ENCODE peak calls at places on chromosomes 7 and 10, in four cellular contexts. One of them, this sample, is unnamed.

GRCh38 chr7:92763636-92764423 is 72.5 kb downstream of the CDK6 start:
- DNase-seq in stimulated activated CD8-positive, alpha-beta memory T cell treated with anti-CD3 and anti-CD28 coated beads, Interleukin-15, amount 100 ng/mL, for 24 hours: no peak
- DNase-seq in activated CD8-positive, alpha-beta memory T cell treated with anti-CD3 and anti-CD28 coated beads for 24 hours: no peak
- DNase-seq in cerebellar cortex: no peak
- DNase-seq in this sample: no peak

GRCh38 chr7:129163875-129164544 is 19.5 kb downstream of the TSPAN33 start:
- DNase-seq in stimulated activated CD8-positive, alpha-beta memory T cell treated with anti-CD3 and anti-CD28 coated beads, Interleukin-15, amount 100 ng/mL, for 24 hours: no peak
- DNase-seq in activated CD8-positive, alpha-beta memory T cell treated with anti-CD3 and anti-CD28 coated beads for 24 hours: no peak
- DNase-seq in cerebellar cortex: peak; percentile 74
- DNase-seq in this sample: no peak

GRCh38 chr7:22597845-22598244 is 97.9 kb upstream of the STEAP1B start:
- DNase-seq in stimulated activated CD8-positive, alpha-beta memory T cell treated with anti-CD3 and anti-CD28 coated beads, Interleukin-15, amount 100 ng/mL, for 24 hours: no peak
- DNase-seq in activated CD8-positive, alpha-beta memory T cell treated with anti-CD3 and anti-CD28 coated beads for 24 hours: no peak
- DNase-seq in cerebellar cortex: no peak
- DNase-seq in this sample: no peak

GRCh38 chr7:115680921-115681320 is 349.6 kb downstream of the TFEC start:
- DNase-seq in stimulated activated CD8-positive, alpha-beta memory T cell treated with anti-CD3 and anti-CD28 coated beads, Interleukin-15, amount 100 ng/mL, for 24 hours: no peak
- DNase-seq in activated CD8-positive, alpha-beta memory T cell treated with anti-CD3 and anti-CD28 coated beads for 24 hours: no peak
- DNase-seq in cerebellar cortex: no peak
- DNase-seq in this sample: no peak

GRCh38 chr7:36474283-36475010 is 84.8 kb downstream of the ANLN start:
- DNase-seq in stimulated activated CD8-positive, alpha-beta memory T cell treated with anti-CD3 and anti-CD28 coated beads, Interleukin-15, amount 100 ng/mL, for 24 hours: no peak
- DNase-seq in activated CD8-positive, alpha-beta memory T cell treated with anti-CD3 and anti-CD28 coated beads for 24 hours: no peak
- DNase-seq in cerebellar cortex: no peak
- DNase-seq in this sample: no peak

GRCh38 chr10:88195841-88196240 is 332.4 kb downstream of the PTEN start:
- DNase-seq in stimulated activated CD8-positive, alpha-beta memory T cell treated with anti-CD3 and anti-CD28 coated beads, Interleukin-15, amount 100 ng/mL, for 24 hours: no peak
- DNase-seq in activated CD8-positive, alpha-beta memory T cell treated with anti-CD3 and anti-CD28 coated beads for 24 hours: no peak
- DNase-seq in cerebellar cortex: no peak
- DNase-seq in this sample: no peak

GRCh38 chr10:120414946-120415345 is 42.1 kb upstream of the PLPP4 start:
- DNase-seq in stimulated activated CD8-positive, alpha-beta memory T cell treated with anti-CD3 and anti-CD28 coated beads, Interleukin-15, amount 100 ng/mL, for 24 hours: no peak
- DNase-seq in activated CD8-positive, alpha-beta memory T cell treated with anti-CD3 and anti-CD28 coated beads for 24 hours: no peak
- DNase-seq in cerebellar cortex: no peak
- DNase-seq in this sample: no peak

GRCh38 chr10:1376384-1376945 is 320.3 kb downstream of the WDR37 start:
- DNase-seq in stimulated activated CD8-positive, alpha-beta memory T cell treated with anti-CD3 and anti-CD28 coated beads, Interleukin-15, amount 100 ng/mL, for 24 hours: no peak
- DNase-seq in activated CD8-positive, alpha-beta memory T cell treated with anti-CD3 and anti-CD28 coated beads for 24 hours: peak; percentile 17
- DNase-seq in cerebellar cortex: no peak
- DNase-seq in this sample: no peak

GRCh38 chr7:47819054-47819920 is 129.0 kb downstream of the PKD1L1 start:
- DNase-seq in stimulated activated CD8-positive, alpha-beta memory T cell treated with anti-CD3 and anti-CD28 coated beads, Interleukin-15, amount 100 ng/mL, for 24 hours: no peak
- DNase-seq in activated CD8-positive, alpha-beta memory T cell treated with anti-CD3 and anti-CD28 coated beads for 24 hours: peak; percentile 66
- DNase-seq in cerebellar cortex: peak; percentile 82
- DNase-seq in this sample: no peak

GRCh38 chr7:30726296-30727006 is 25.5 kb upstream of the INMT start:
- DNase-seq in stimulated activated CD8-positive, alpha-beta memory T cell treated with anti-CD3 and anti-CD28 coated beads, Interleukin-15, amount 100 ng/mL, for 24 hours: no peak
- DNase-seq in activated CD8-positive, alpha-beta memory T cell treated with anti-CD3 and anti-CD28 coated beads for 24 hours: peak; percentile 64
- DNase-seq in cerebellar cortex: no peak
- DNase-seq in this sample: no peak

GRCh38 chr7:92831716-92832622 is 4.4 kb downstream of the CDK6 start:
- DNase-seq in stimulated activated CD8-positive, alpha-beta memory T cell treated with anti-CD3 and anti-CD28 coated beads, Interleukin-15, amount 100 ng/mL, for 24 hours: no peak
- DNase-seq in activated CD8-positive, alpha-beta memory T cell treated with anti-CD3 and anti-CD28 coated beads for 24 hours: no peak
- DNase-seq in cerebellar cortex: peak; percentile 14
- DNase-seq in this sample: no peak

GRCh38 chr10:101140084-101140949 is 9.2 kb downstream of the TLX1 start:
- DNase-seq in stimulated activated CD8-positive, alpha-beta memory T cell treated with anti-CD3 and anti-CD28 coated beads, Interleukin-15, amount 100 ng/mL, for 24 hours: no peak
- DNase-seq in activated CD8-positive, alpha-beta memory T cell treated with anti-CD3 and anti-CD28 coated beads for 24 hours: no peak
- DNase-seq in cerebellar cortex: no peak
- DNase-seq in this sample: no peak

GRCh38 chr10:72625276-72625607 is 637 bp downstream of the MICU1 start:
- DNase-seq in stimulated activated CD8-positive, alpha-beta memory T cell treated with anti-CD3 and anti-CD28 coated beads, Interleukin-15, amount 100 ng/mL, for 24 hours: no peak
- DNase-seq in activated CD8-positive, alpha-beta memory T cell treated with anti-CD3 and anti-CD28 coated beads for 24 hours: no peak
- DNase-seq in cerebellar cortex: no peak
- DNase-seq in this sample: no peak

GRCh38 chr7:34657632-34658268 is at the start of gene NPSR1:
- DNase-seq in stimulated activated CD8-positive, alpha-beta memory T cell treated with anti-CD3 and anti-CD28 coated beads, Interleukin-15, amount 100 ng/mL, for 24 hours: no peak
- DNase-seq in activated CD8-positive, alpha-beta memory T cell treated with anti-CD3 and anti-CD28 coated beads for 24 hours: no peak
- DNase-seq in cerebellar cortex: no peak
- DNase-seq in this sample: no peak

GRCh38 chr10:71089162-71089561 is 123.2 kb upstream of the UNC5B start:
- DNase-seq in stimulated activated CD8-positive, alpha-beta memory T cell treated with anti-CD3 and anti-CD28 coated beads, Interleukin-15, amount 100 ng/mL, for 24 hours: no peak
- DNase-seq in activated CD8-positive, alpha-beta memory T cell treated with anti-CD3 and anti-CD28 coated beads for 24 hours: peak; percentile 30
- DNase-seq in cerebellar cortex: no peak
- DNase-seq in this sample: peak; percentile 43

GRCh38 chr10:96587255-96588059 is 645 bp upstream of the TM9SF3 start:
- DNase-seq in stimulated activated CD8-positive, alpha-beta memory T cell treated with anti-CD3 and anti-CD28 coated beads, Interleukin-15, amount 100 ng/mL, for 24 hours: no peak
- DNase-seq in activated CD8-positive, alpha-beta memory T cell treated with anti-CD3 and anti-CD28 coated beads for 24 hours: no peak
- DNase-seq in cerebellar cortex: peak; percentile 69
- DNase-seq in this sample: no peak

GRCh38 chr10:23459323-23459939 is 20.6 kb downstream of the OTUD1 start:
- DNase-seq in stimulated activated CD8-positive, alpha-beta memory T cell treated with anti-CD3 and anti-CD28 coated beads, Interleukin-15, amount 100 ng/mL, for 24 hours: no peak
- DNase-seq in activated CD8-positive, alpha-beta memory T cell treated with anti-CD3 and anti-CD28 coated beads for 24 hours: no peak
- DNase-seq in cerebellar cortex: no peak
- DNase-seq in this sample: no peak

GRCh38 chr7:31307941-31308340 is 32.6 kb downstream of the NEUROD6 start:
- DNase-seq in stimulated activated CD8-positive, alpha-beta memory T cell treated with anti-CD3 and anti-CD28 coated beads, Interleukin-15, amount 100 ng/mL, for 24 hours: no peak
- DNase-seq in activated CD8-positive, alpha-beta memory T cell treated with anti-CD3 and anti-CD28 coated beads for 24 hours: no peak
- DNase-seq in cerebellar cortex: peak; percentile 55
- DNase-seq in this sample: no peak

GRCh38 chr7:130894146-130895005 is 160.4 kb upstream of the KLF14 start:
- DNase-seq in stimulated activated CD8-positive, alpha-beta memory T cell treated with anti-CD3 and anti-CD28 coated beads, Interleukin-15, amount 100 ng/mL, for 24 hours: no peak
- DNase-seq in activated CD8-positive, alpha-beta memory T cell treated with anti-CD3 and anti-CD28 coated beads for 24 hours: peak; percentile 75
- DNase-seq in cerebellar cortex: no peak
- DNase-seq in this sample: no peak

GRCh38 chr10:11639861-11640764 is 28.7 kb upstream of the USP6NL start:
- DNase-seq in stimulated activated CD8-positive, alpha-beta memory T cell treated with anti-CD3 and anti-CD28 coated beads, Interleukin-15, amount 100 ng/mL, for 24 hours: no peak
- DNase-seq in activated CD8-positive, alpha-beta memory T cell treated with anti-CD3 and anti-CD28 coated beads for 24 hours: no peak
- DNase-seq in cerebellar cortex: no peak
- DNase-seq in this sample: no peak

GRCh38 chr10:89563861-89564478 is 28.6 kb upstream of the SLC16A12 start:
- DNase-seq in stimulated activated CD8-positive, alpha-beta memory T cell treated with anti-CD3 and anti-CD28 coated beads, Interleukin-15, amount 100 ng/mL, for 24 hours: no peak
- DNase-seq in activated CD8-positive, alpha-beta memory T cell treated with anti-CD3 and anti-CD28 coated beads for 24 hours: no peak
- DNase-seq in cerebellar cortex: peak; percentile 68
- DNase-seq in this sample: no peak

GRCh38 chr10:61757525-61758397 is 95.0 kb downstream of the CABCOCO1 start:
- DNase-seq in stimulated activated CD8-positive, alpha-beta memory T cell treated with anti-CD3 and anti-CD28 coated beads, Interleukin-15, amount 100 ng/mL, for 24 hours: no peak
- DNase-seq in activated CD8-positive, alpha-beta memory T cell treated with anti-CD3 and anti-CD28 coated beads for 24 hours: no peak
- DNase-seq in cerebellar cortex: no peak
- DNase-seq in this sample: no peak

GRCh38 chr7:108292541-108292940 is 162.4 kb upstream of the LAMB4 start:
- DNase-seq in stimulated activated CD8-positive, alpha-beta memory T cell treated with anti-CD3 and anti-CD28 coated beads, Interleukin-15, amount 100 ng/mL, for 24 hours: no peak
- DNase-seq in activated CD8-positive, alpha-beta memory T cell treated with anti-CD3 and anti-CD28 coated beads for 24 hours: no peak
- DNase-seq in cerebellar cortex: no peak
- DNase-seq in this sample: no peak

GRCh38 chr7:107712025-107712424 is 31.9 kb upstream of the CBLL1 start:
- DNase-seq in stimulated activated CD8-positive, alpha-beta memory T cell treated with anti-CD3 and anti-CD28 coated beads, Interleukin-15, amount 100 ng/mL, for 24 hours: no peak
- DNase-seq in activated CD8-positive, alpha-beta memory T cell treated with anti-CD3 and anti-CD28 coated beads for 24 hours: no peak
- DNase-seq in cerebellar cortex: no peak
- DNase-seq in this sample: no peak

GRCh38 chr7:43559171-43559938 is 23.6 kb upstream of the STK17A start:
- DNase-seq in stimulated activated CD8-positive, alpha-beta memory T cell treated with anti-CD3 and anti-CD28 coated beads, Interleukin-15, amount 100 ng/mL, for 24 hours: no peak
- DNase-seq in activated CD8-positive, alpha-beta memory T cell treated with anti-CD3 and anti-CD28 coated beads for 24 hours: no peak
- DNase-seq in cerebellar cortex: no peak
- DNase-seq in this sample: no peak

GRCh38 chr10:127485153-127485857 is 63.8 kb upstream of the NPS start:
- DNase-seq in stimulated activated CD8-positive, alpha-beta memory T cell treated with anti-CD3 and anti-CD28 coated beads, Interleukin-15, amount 100 ng/mL, for 24 hours: no peak
- DNase-seq in activated CD8-positive, alpha-beta memory T cell treated with anti-CD3 and anti-CD28 coated beads for 24 hours: no peak
- DNase-seq in cerebellar cortex: no peak
- DNase-seq in this sample: no peak